ENCODE peak calls at places on chromosomes 12 and 14, in four cellular contexts. T is mucosa of descending colon, U is prostate gland, P is lung. X is an unnamed sample.

GRCh38 chr14:100540926-100541620 is 46.1 kb downstream of the BEGAIN start:
- DNase-seq in T (peak; percentile 35), U (no peak), P (no peak), X (peak; percentile 52)

GRCh38 chr14:70595443-70596185 is 4.8 kb downstream of the MED6 start:
- DNase-seq in T (no peak), P (no peak), U (no peak), X (peak; percentile 66)

GRCh38 chr12:98373982-98374381 is 141.4 kb upstream of the TMPO start:
- DNase-seq in P (no peak), T (no peak), U (no peak), X (no peak)

GRCh38 chr12:56836800-56837663 is 73.9 kb downstream of the HSD17B6 start:
- DNase-seq in U (no peak), T (no peak), P (peak; percentile 39), X (no peak)

GRCh38 chr12:124904306-124905098 is 9.9 kb downstream of the UBC start:
- DNase-seq in P (peak; percentile 70), T (peak; percentile 90), U (peak; percentile 75), X (peak; percentile 69)

GRCh38 chr14:61963926-61964325 is 201.7 kb downstream of the SNAPC1 start:
- DNase-seq in P (no peak), T (no peak), U (no peak), X (no peak)

GRCh38 chr14:106459971-106460730 is 933.8 kb downstream of the TMEM121 start:
- DNase-seq in U (no peak), T (no peak), P (no peak), X (no peak)

GRCh38 chr14:36516719-36517241 is 3.3 kb downstream of the NKX2-1 start:
- DNase-seq in U (no peak), T (no peak), P (no peak), X (no peak)

GRCh38 chr12:48788852-48789775 is at the start of gene ADCY6:
- DNase-seq in P (peak; percentile 80), U (peak; percentile 74), T (peak; percentile 88), X (peak; percentile 88)

GRCh38 chr12:78457951-78458350 is 406.6 kb upstream of the SYT1 start:
- DNase-seq in U (no peak), P (no peak), T (no peak), X (no peak)

GRCh38 chr12:64457036-64457435 is 5.1 kb downstream of the TBK1 start:
- DNase-seq in T (no peak), U (no peak), P (no peak), X (no peak)

GRCh38 chr14:80584638-80585505 is 356.7 kb downstream of the CEP128 start:
- DNase-seq in T (no peak), P (no peak), U (no peak), X (no peak)

GRCh38 chr14:73792476-73792875 is 59.2 kb upstream of the PTGR2 start:
- DNase-seq in U (no peak), P (no peak), T (no peak), X (no peak)

GRCh38 chr14:69485261-69485660 is 733 bp downstream of the PLEKHD1 start:
- DNase-seq in P (no peak), U (no peak), T (no peak), X (no peak)

GRCh38 chr14:28142400-28143015 is 624.1 kb upstream of the FOXG1 start:
- DNase-seq in U (no peak), T (no peak), P (no peak), X (no peak)

GRCh38 chr14:48974994-48975393 is 611.2 kb downstream of the RPS29 start:
- DNase-seq in U (no peak), P (no peak), T (no peak), X (no peak)
- TF ChIP-seq CTCF in U (no peak), P (no peak), T (no peak), X (no peak)

GRCh38 chr12:28063355-28063885 is 90.9 kb upstream of the PTHLH start:
- DNase-seq in T (no peak), P (no peak), U (no peak), X (no peak)

GRCh38 chr12:28059678-28060077 is 87.1 kb upstream of the PTHLH start:
- DNase-seq in P (no peak), U (no peak), T (no peak), X (no peak)

GRCh38 chr12:28059220-28059619 is 86.7 kb upstream of the PTHLH start:
- DNase-seq in T (no peak), U (no peak), P (no peak), X (no peak)

GRCh38 chr12:28057856-28058615 is 85.5 kb upstream of the PTHLH start:
- DNase-seq in T (no peak), P (no peak), U (no peak), X (no peak)

DNA sequence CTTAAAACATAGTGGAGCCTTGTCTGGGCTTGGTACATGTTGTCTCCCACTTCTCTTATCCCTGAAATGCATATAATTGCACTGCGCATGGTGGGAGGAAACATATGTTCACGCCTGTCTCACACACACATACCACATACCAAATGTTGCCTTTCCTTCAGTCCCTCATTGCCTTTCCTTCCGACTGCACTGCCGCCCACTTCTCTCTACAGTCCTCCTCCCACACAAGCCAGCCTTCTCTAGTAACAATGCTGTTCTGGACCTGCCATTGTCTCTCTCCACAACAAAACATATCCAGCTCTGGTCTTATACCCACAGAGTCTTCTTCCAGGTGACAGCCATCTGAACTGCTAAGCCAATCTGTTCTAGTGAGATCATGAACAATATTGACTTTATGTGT is 88.4 kb upstream of the PTHLH start:
- DNase-seq in U (no peak), T (no peak), P (no peak), X (no peak)
- H3K4me1 ChIP-seq in U (no peaks in the 10 kb centered on the region), T (no peaks in the 10 kb centered on the region), P (no peaks in the 10 kb centered on the region), X (no peaks in the 10 kb centered on the region)

DNA sequence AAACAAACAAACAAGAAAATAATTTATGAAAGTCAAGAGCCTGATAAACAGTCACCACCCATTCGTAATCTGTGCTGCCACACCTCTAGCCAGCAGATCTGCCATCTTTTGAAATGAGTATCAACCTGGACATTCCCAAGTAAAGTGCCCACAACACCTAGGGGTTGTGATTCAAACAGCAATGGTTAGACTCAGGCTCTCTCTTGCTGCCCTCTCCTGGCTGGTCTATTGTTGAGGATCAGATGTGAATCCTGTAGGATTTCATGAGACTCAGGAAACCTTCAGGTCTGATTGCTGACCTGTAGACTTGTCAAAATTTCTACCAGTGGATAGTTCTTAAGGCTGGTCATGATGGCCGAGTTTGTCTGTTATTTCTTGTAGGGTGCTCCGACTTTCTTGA is 26.8 kb downstream of the DGLUCY start:
- DNase-seq in P (no peak), U (no peak), T (no peak), X (no peak)
- TF ChIP-seq CTCF in P (peak; percentile 7), U (peak; percentile 52), T (no peak), X (no peak)

DNA sequence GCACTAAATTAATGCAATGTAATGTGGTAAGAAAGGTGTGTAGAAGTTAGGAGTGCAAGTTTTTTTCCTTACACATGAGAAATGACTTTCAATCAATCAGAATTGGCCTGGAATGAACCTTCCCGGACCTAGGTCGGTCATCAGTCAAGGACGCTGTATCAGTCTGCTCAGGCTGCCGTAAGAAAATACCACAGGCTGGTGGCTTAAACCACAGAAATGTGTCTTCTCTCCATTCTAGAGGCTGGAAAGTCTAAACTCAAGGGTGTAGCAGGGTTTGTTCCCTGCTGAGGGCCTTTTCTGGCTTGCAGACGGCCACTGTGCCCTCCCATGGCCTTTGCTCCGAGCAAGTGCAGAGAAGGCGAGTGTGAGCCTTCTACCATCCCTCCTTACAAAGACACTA is 86.6 kb upstream of the DYNC1H1 start:
- DNase-seq in P (no peak), T (no peak), U (no peak), X (no peak)
- H3K4me1 ChIP-seq in P (peaks cover 12% of the 10 kb centered on the region), T (peaks cover 34% of the 10 kb centered on the region), U (no peaks in the 10 kb centered on the region), X (peaks cover 20% of the 10 kb centered on the region)

GRCh38 chr12:55822228-55822627 is 4.4 kb downstream of the ORMDL2 start:
- DNase-seq in T (no peak), P (no peak), U (no peak), X (no peak)
- TF ChIP-seq CTCF in T (no peak), P (no peak), U (no peak), X (peak; percentile 10)

GRCh38 chr14:102394717-102395378 is 32.1 kb downstream of the TECPR2 start:
- DNase-seq in P (peak; percentile 34), U (no peak), T (no peak), X (no peak)
- H3K4me1 ChIP-seq in P (peaks cover 12% of the 10 kb centered on the region), U (no peaks in the 10 kb centered on the region), T (peaks cover 5% of the 10 kb centered on the region), X (no peaks in the 10 kb centered on the region)

DNA sequence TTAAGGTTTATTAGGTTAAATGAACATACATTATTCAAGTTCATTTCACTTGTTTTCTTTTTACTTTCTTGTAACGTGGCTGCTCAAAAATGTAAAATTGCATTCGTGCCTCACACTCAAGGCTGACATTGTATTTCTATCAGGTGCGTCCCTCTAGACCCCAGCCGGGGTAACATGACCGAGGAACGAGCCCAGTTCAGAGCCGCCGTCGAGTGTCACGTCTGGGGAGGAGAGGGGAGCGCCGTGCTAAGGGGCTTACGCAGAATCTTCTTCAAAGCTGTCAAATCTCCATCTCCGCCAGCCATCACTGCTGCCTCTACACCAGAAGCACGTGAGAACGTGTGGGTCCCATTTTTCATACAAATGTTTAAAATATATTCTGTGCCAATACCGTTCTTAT is 170.6 kb downstream of the RIMBP2 start:
- DNase-seq in U (no peak), T (no peak), P (no peak), X (no peak)
- TF ChIP-seq CTCF in U (no peak), T (no peak), P (no peak), X (no peak)

GRCh38 chr14:65250162-65250495 is 147.8 kb upstream of the MAX start:
- DNase-seq in P (no peak), U (peak; percentile 20), T (no peak), X (no peak)

GRCh38 chr14:65255029-65255545 is 152.8 kb upstream of the MAX start:
- DNase-seq in T (no peak), P (no peak), U (no peak), X (no peak)

GRCh38 chr14:65251213-65251612 is 148.9 kb upstream of the MAX start:
- DNase-seq in P (no peak), T (no peak), U (no peak), X (no peak)

GRCh38 chr14:65252471-65253255 is 150.3 kb upstream of the MAX start:
- DNase-seq in T (no peak), P (no peak), U (no peak), X (no peak)

GRCh38 chr14:65249471-65250161 is 147.3 kb upstream of the MAX start:
- DNase-seq in U (no peak), T (no peak), P (no peak), X (no peak)
- H3K4me1 ChIP-seq in U (no peaks in the 10 kb centered on the region), T (no peaks in the 10 kb centered on the region), P (no peaks in the 10 kb centered on the region), X (no peaks in the 10 kb centered on the region)

GRCh38 chr14:57938533-57938932 is 72.6 kb upstream of the SLC35F4 start:
- DNase-seq in U (no peak), P (no peak), T (no peak), X (no peak)

GRCh38 chr14:57943038-57943437 is 77.1 kb upstream of the SLC35F4 start:
- DNase-seq in U (no peak), T (no peak), P (no peak), X (no peak)

GRCh38 chr14:57939084-57939483 is 73.2 kb upstream of the SLC35F4 start:
- DNase-seq in U (no peak), P (no peak), T (no peak), X (no peak)

GRCh38 chr14:57933363-57933762 is 67.5 kb upstream of the SLC35F4 start:
- DNase-seq in P (no peak), T (no peak), U (no peak), X (no peak)

DNA sequence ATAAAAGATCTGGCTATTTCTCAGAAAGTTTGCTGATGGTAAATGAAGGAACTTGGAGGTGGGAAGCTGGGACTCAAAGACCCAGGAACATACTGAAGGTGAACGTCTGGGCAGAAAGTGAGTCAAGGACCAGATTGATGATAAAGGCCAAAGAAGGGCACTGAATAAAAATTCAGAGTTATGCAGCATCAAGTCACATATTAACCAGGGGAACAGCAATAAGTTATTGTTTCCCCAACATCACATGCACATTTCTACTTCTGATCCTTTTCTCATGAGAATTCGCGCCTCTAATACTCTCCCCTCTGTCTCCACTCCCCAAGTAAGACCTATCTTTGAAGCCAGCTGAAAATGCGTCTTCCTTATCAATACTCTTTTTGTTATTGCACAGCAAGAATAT is 71.8 kb upstream of the SLC35F4 start:
- DNase-seq in P (no peak), T (no peak), U (no peak), X (no peak)
- TF ChIP-seq CTCF in P (no peak), T (no peak), U (no peak), X (no peak)